ENCODE peak calls at places on chromosomes 5 and 9, in eight cellular contexts. W is SW480, C is Right ventricle myocardium superior, Z is dorsolateral prefrontal cortex, F is epithelial cell of prostate, Q is IMR-90, T is choroid plexus epithelial cell, O is H54. D is an unnamed sample.

GRCh38 chr5:170633235-170634041 is 129.6 kb downstream of the KCNIP1 start:
- DNase-seq in W (peak), C (no peak), Z (no peak), F (no peak), Q (peak), T (peak), O (peak), D (peak)

GRCh38 chr5:36756848-36757247 is 119.7 kb upstream of the NIPBL start:
- DNase-seq in W (no peak), C (no peak), Z (no peak), F (no peak), Q (no peak), T (no peak), O (no peak), D (no peak)

GRCh38 chr9:72925126-72925810 is 27.6 kb downstream of the ALDH1A1 start:
- DNase-seq in W (no peak), C (no peak), Z (no peak), F (peak), Q (no peak), T (no peak), O (no peak), D (no peak)

GRCh38 chr5:135747824-135748223 is 86.6 kb upstream of the SLC25A48 start:
- DNase-seq in W (no peak), C (no peak), Z (no peak), F (no peak), Q (no peak), T (no peak), O (no peak), D (no peak)

GRCh38 chr5:94423411-94423810 is 195.0 kb downstream of the KIAA0825 start:
- DNase-seq in W (no peak), C (no peak), Z (no peak), F (no peak), Q (no peak), T (no peak), O (no peak), D (no peak)

GRCh38 chr5:1820381-1820780 is 19.2 kb downstream of the NDUFS6 start:
- DNase-seq in W (no peak), C (no peak), Z (peak), F (no peak), Q (no peak), T (no peak), O (no peak), D (no peak)

GRCh38 chr5:37187465-37187977 is 61.7 kb downstream of the CPLANE1 start:
- DNase-seq in W (no peak), C (no peak), Z (no peak), F (no peak), Q (no peak), T (no peak), O (no peak), D (no peak)

GRCh38 chr9:114300846-114301797 is 21.8 kb upstream of the ORM1 start:
- DNase-seq in W (no peak), C (peak), Z (peak), F (no peak), Q (no peak), T (no peak), O (no peak), D (no peak)

GRCh38 chr5:150945947-150946346 is 41.2 kb upstream of the ZNF300 start:
- DNase-seq in W (no peak), C (no peak), Z (no peak), F (no peak), Q (no peak), T (peak), O (no peak), D (no peak)

GRCh38 chr5:134003064-134003956 is 1.5 kb downstream of the VDAC1 start:
- DNase-seq in W (no peak), C (peak), Z (peak), F (no peak), Q (no peak), T (no peak), O (no peak), D (no peak)

GRCh38 chr5:116063950-116064349 is 20.9 kb upstream of the COMMD10 start:
- DNase-seq in W (peak), C (no peak), Z (no peak), F (no peak), Q (no peak), T (peak), O (peak), D (no peak)

GRCh38 chr5:69295088-69295754 is 37.4 kb downstream of the CCDC125 start:
- DNase-seq in W (no peak), C (no peak), Z (no peak), F (no peak), Q (peak), T (peak), O (peak), D (no peak)

GRCh38 chr9:117869287-117869686 is 165.1 kb downstream of the TLR4 start:
- DNase-seq in W (peak), C (no peak), Z (no peak), F (no peak), Q (no peak), T (no peak), O (no peak), D (no peak)

GRCh38 chr9:123003467-123003866 is 30.0 kb upstream of the GPR21 start:
- DNase-seq in W (no peak), C (no peak), Z (no peak), F (no peak), Q (peak), T (peak), O (no peak), D (no peak)

GRCh38 chr9:98401140-98402025 is 145.9 kb upstream of the TBC1D2 start:
- DNase-seq in W (no peak), C (no peak), Z (no peak), F (no peak), Q (peak), T (peak), O (no peak), D (no peak)